ENCODE peak calls at places on chromosomes 7 and 10, in nine cellular contexts. G is NCI-H345, H is A172, T is mesothelial cell of epicardium, Z is AG08396, W is GM03348, D is HFF-Myc, K is Panc1, J is GM19239. A is an unnamed sample.

GRCh38 chr7:155951554-155952158 is 139.4 kb upstream of the SHH start:
- DNase-seq in T (no peak), J (no peak), Z (peak), K (peak), H (peak), W (no peak), D (no peak), G (no peak), A (no peak)

GRCh38 chr10:7258948-7259523 is 151.8 kb downstream of the SFMBT2 start:
- DNase-seq in G (no peak), J (peak), D (no peak), W (no peak), K (no peak), T (no peak), Z (no peak), H (peak), A (no peak)

GRCh38 chr7:157411580-157411979 is 74.8 kb downstream of the DNAJB6 start:
- DNase-seq in G (no peak), J (no peak), K (no peak), H (no peak), D (no peak), W (no peak), Z (no peak), T (no peak), A (no peak)

GRCh38 chr10:8637640-8638039 is 583.2 kb downstream of the GATA3 start:
- DNase-seq in J (no peak), D (no peak), K (no peak), W (no peak), H (no peak), Z (no peak), G (no peak), T (no peak), A (no peak)

GRCh38 chr7:91912500-91912899 is 28.2 kb upstream of the AKAP9 start:
- DNase-seq in Z (no peak), H (no peak), T (no peak), K (no peak), W (no peak), D (no peak), G (no peak), J (no peak), A (no peak)

GRCh38 chr10:124394583-124394982 is 24.1 kb downstream of the OAT start:
- DNase-seq in J (no peak), T (no peak), Z (no peak), H (no peak), G (no peak), W (peak), D (no peak), K (no peak), A (no peak)

GRCh38 chr10:11489591-11489990 is 121.9 kb downstream of the USP6NL start:
- DNase-seq in D (no peak), K (no peak), J (no peak), G (no peak), H (no peak), Z (no peak), W (no peak), T (no peak), A (no peak)

GRCh38 chr10:43197834-43198681 is 59.8 kb downstream of the CSGALNACT2 start:
- DNase-seq in K (no peak), Z (peak), T (peak), W (peak), G (no peak), J (peak), H (no peak), D (no peak), A (no peak)

GRCh38 chr10:86642021-86642420 is 12.3 kb upstream of the OPN4 start:
- DNase-seq in W (no peak), J (no peak), G (no peak), H (no peak), T (no peak), K (no peak), Z (no peak), D (no peak), A (no peak)

GRCh38 chr10:77932016-77932715 is 5.6 kb upstream of the DLG5 start:
- DNase-seq in K (no peak), W (no peak), G (no peak), T (no peak), Z (no peak), J (no peak), H (no peak), D (no peak), A (no peak)

GRCh38 chr10:48651293-48651692 is 33.4 kb upstream of the WDFY4 start:
- DNase-seq in H (no peak), D (no peak), J (no peak), T (no peak), Z (no peak), G (no peak), W (no peak), K (no peak), A (no peak)

GRCh38 chr10:44780461-44780860 is 130.7 kb upstream of the TMEM72 start:
- DNase-seq in K (no peak), D (no peak), T (no peak), Z (no peak), W (no peak), G (no peak), J (no peak), H (no peak), A (no peak)

GRCh38 chr7:31408120-31408729 is 67.7 kb upstream of the NEUROD6 start:
- DNase-seq in G (no peak), W (no peak), J (no peak), K (peak), H (peak), T (no peak), Z (peak), D (no peak), A (no peak)

GRCh38 chr7:118059209-118059608 is 124.8 kb upstream of the LSM8 start:
- DNase-seq in W (no peak), J (no peak), D (no peak), K (no peak), H (no peak), Z (no peak), T (no peak), G (no peak), A (no peak)

GRCh38 chr7:20839196-20839735 is 52.6 kb upstream of the SP8 start:
- DNase-seq in T (no peak), D (no peak), J (no peak), G (no peak), W (no peak), K (no peak), H (peak), Z (no peak), A (no peak)

GRCh38 chr7:74475243-74475986 is 21.7 kb downstream of the GTF2IRD1 start:
- DNase-seq in T (no peak), D (no peak), W (no peak), J (no peak), K (no peak), G (peak), Z (no peak), H (no peak), A (no peak)

GRCh38 chr10:70267161-70267933 is 16.5 kb downstream of the NPFFR1 start:
- DNase-seq in H (peak), J (no peak), D (peak), K (peak), T (no peak), W (peak), Z (peak), G (no peak), A (peak)

GRCh38 chr7:17207220-17207619 is 91.2 kb upstream of the AHR start:
- DNase-seq in Z (no peak), D (no peak), H (no peak), W (no peak), K (no peak), G (no peak), T (no peak), J (no peak), A (no peak)

GRCh38 chr10:90787906-90788491 is 69.8 kb downstream of the HTR7 start:
- DNase-seq in K (peak), D (no peak), J (no peak), Z (peak), W (peak), H (peak), G (peak), T (no peak), A (no peak)

GRCh38 chr7:29360633-29361625 is 166.4 kb downstream of the CHN2 start:
- DNase-seq in T (no peak), J (no peak), G (no peak), Z (no peak), D (no peak), K (no peak), H (no peak), W (no peak), A (no peak)